ENCODE peak calls at places on chromosomes 3 and 15, in eight cellular contexts. V, W, U, O, T, X, I and Z are unnamed samples.

GRCh38 chr3:14923476-14923875 is 23.9 kb upstream of the NR2C2 start:
- DNase-seq in V (no peak), W (no peak), U (no peak), O (no peak), T (no peak), X (no peak), I (no peak), Z (no peak)

GRCh38 chr15:52379395-52380111 is 83.9 kb upstream of the MYO5C start:
- DNase-seq in V (no peak), W (no peak), U (no peak), O (no peak), T (no peak), X (no peak), I (no peak), Z (no peak)

GRCh38 chr15:87752250-87752951 is 504.1 kb downstream of the NTRK3 start:
- DNase-seq in V (no peak), W (no peak), U (no peak), O (peak; percentile 90), T (peak; percentile 58), X (no peak), I (peak; percentile 69), Z (peak; percentile 88)

GRCh38 chr15:81308260-81308659 is 15.7 kb downstream of the STARD5 start:
- DNase-seq in V (no peak), W (no peak), U (no peak), O (no peak), T (peak; percentile 44), X (no peak), I (no peak), Z (peak; percentile 22)

GRCh38 chr15:70783610-70784021 is 20.3 kb upstream of the UACA start:
- DNase-seq in V (no peak), W (no peak), U (no peak), O (peak; percentile 82), T (peak; percentile 81), X (no peak), I (peak; percentile 73), Z (peak; percentile 76)

GRCh38 chr3:154615451-154615850 is 185.5 kb upstream of the GPR149 start:
- DNase-seq in V (no peak), W (no peak), U (no peak), O (no peak), T (no peak), X (no peak), I (no peak), Z (no peak)

GRCh38 chr15:42152196-42152920 is 4.1 kb downstream of the PLA2G4F start:
- DNase-seq in V (no peak), W (no peak), U (no peak), O (no peak), T (no peak), X (peak; percentile 29), I (no peak), Z (no peak)

GRCh38 chr15:49343546-49343945 is 79.5 kb upstream of the FGF7 start:
- DNase-seq in V (no peak), W (no peak), U (no peak), O (no peak), T (no peak), X (no peak), I (no peak), Z (no peak)

GRCh38 chr3:161913786-161914389 is 417.3 kb downstream of the OTOL1 start:
- DNase-seq in V (no peak), W (no peak), U (no peak), O (peak; percentile 83), T (peak; percentile 88), X (no peak), I (peak; percentile 15), Z (peak; percentile 66)

GRCh38 chr15:97745481-97746071 is 214.9 kb upstream of the ARRDC4 start:
- DNase-seq in V (peak; percentile 4), W (no peak), U (peak; percentile 29), O (peak; percentile 6), T (peak; percentile 15), X (no peak), I (peak; percentile 52), Z (peak; percentile 39)

GRCh38 chr3:50525987-50526386 is 22.6 kb upstream of the CACNA2D2 start:
- DNase-seq in V (peak; percentile 42), W (peak; percentile 8), U (no peak), O (peak; percentile 22), T (peak; percentile 53), X (no peak), I (peak; percentile 77), Z (peak; percentile 60)

GRCh38 chr3:93904568-93904967 is 69.1 kb downstream of the PROS1 start:
- DNase-seq in V (no peak), W (no peak), U (no peak), O (no peak), T (no peak), X (no peak), I (no peak), Z (no peak)

GRCh38 chr15:100900136-100900894 is 18.8 kb upstream of the LRRK1 start:
- DNase-seq in V (no peak), W (no peak), U (no peak), O (no peak), T (no peak), X (no peak), I (no peak), Z (no peak)

GRCh38 chr3:101988591-101988990 is 139.3 kb downstream of the NFKBIZ start:
- DNase-seq in V (no peak), W (no peak), U (no peak), O (peak; percentile 22), T (peak; percentile 31), X (no peak), I (no peak), Z (no peak)

GRCh38 chr15:42919794-42920280 is 741 bp downstream of the TTBK2 start:
- DNase-seq in V (peak; percentile 2), W (peak; percentile 2), U (no peak), O (peak; percentile 15), T (peak; percentile 41), X (peak; percentile 9), I (peak; percentile 20), Z (peak; percentile 50)

GRCh38 chr15:50141856-50142255 is 22.8 kb upstream of the ATP8B4 start:
- DNase-seq in V (no peak), W (no peak), U (no peak), O (no peak), T (no peak), X (no peak), I (no peak), Z (no peak)

GRCh38 chr3:158313344-158313927 is 203.5 kb downstream of the RSRC1 start:
- DNase-seq in V (no peak), W (no peak), U (no peak), O (peak; percentile 39), T (peak; percentile 48), X (no peak), I (peak; percentile 26), Z (peak; percentile 50)

GRCh38 chr3:188205992-188206416 is 52.0 kb downstream of the LPP start:
- DNase-seq in V (no peak), W (no peak), U (no peak), O (no peak), T (no peak), X (no peak), I (no peak), Z (no peak)

GRCh38 chr3:195001961-195002861 is 268.7 kb downstream of the XXYLT1 start:
- DNase-seq in V (no peak), W (no peak), U (peak; percentile 8), O (no peak), T (peak; percentile 35), X (no peak), I (peak; percentile 81), Z (peak; percentile 54)

GRCh38 chr15:67803299-67803698 is 22.0 kb upstream of the SKOR1 start:
- DNase-seq in V (no peak), W (no peak), U (no peak), O (no peak), T (no peak), X (no peak), I (no peak), Z (no peak)

GRCh38 chr3:35685153-35685552 is 45.8 kb downstream of the ARPP21 start:
- DNase-seq in V (no peak), W (no peak), U (no peak), O (no peak), T (no peak), X (no peak), I (no peak), Z (no peak)

GRCh38 chr3:108608750-108609149 is 19.2 kb downstream of the DZIP3 start:
- DNase-seq in V (no peak), W (no peak), U (no peak), O (no peak), T (no peak), X (no peak), I (no peak), Z (no peak)

GRCh38 chr15:43360821-43361220 is 10.0 kb downstream of the ZSCAN29 start:
- DNase-seq in V (no peak), W (no peak), U (no peak), O (no peak), T (no peak), X (no peak), I (no peak), Z (no peak)